ENCODE peak calls at places on chromosomes 12 and 14, in four cellular contexts. U, X, W and N are unnamed samples. For H3K4me1, the result is how much of the 10 kb centered on the place peaks cover.

GRCh38 chr14:89331398-89331797 is 85.6 kb downstream of the FOXN3 start:
- DNase-seq in W (no peak), U (peak), X (no peak), N (no peak)

GRCh38 chr14:71139058-71139946 is 232.0 kb downstream of the PCNX1 start:
- DNase-seq in X (peak), U (peak), W (peak), N (peak)

GRCh38 chr14:35123388-35123703 is 994 bp downstream of the PRORP start:
- DNase-seq in X (no peak), U (no peak), W (no peak), N (no peak)

GRCh38 chr14:90788031-90788430 is 28.2 kb downstream of the TTC7B start:
- DNase-seq in U (no peak), X (peak), W (no peak), N (no peak)

GRCh38 chr14:89337912-89338311 is 79.1 kb downstream of the FOXN3 start:
- DNase-seq in U (no peak), W (no peak), X (no peak), N (no peak)

GRCh38 chr14:65981192-65981843 is 504.9 kb upstream of the CCDC196 start:
- DNase-seq in X (no peak), W (no peak), U (no peak), N (no peak)

GRCh38 chr12:27498761-27499160 is 25.2 kb upstream of the PPFIBP1 start:
- DNase-seq in X (no peak), W (no peak), U (no peak), N (no peak)

GRCh38 chr14:103696466-103697071 is 18.7 kb downstream of the XRCC3 start:
- DNase-seq in X (no peak), W (no peak), U (no peak), N (no peak)

GRCh38 chr12:117662620-117663395 is 301.4 kb upstream of the NOS1 start:
- DNase-seq in X (no peak), U (no peak), W (no peak), N (no peak)

GRCh38 chr12:100795193-100796179 is 910 bp downstream of the ANO4 start:
- DNase-seq in U (no peak), W (no peak), X (no peak), N (no peak)

GRCh38 chr14:90053044-90053443 is 8.8 kb upstream of the KCNK13 start:
- DNase-seq in U (no peak), X (no peak), W (no peak), N (no peak)

GRCh38 chr12:2177751-2178150 is 125.0 kb downstream of the CACNA1C start:
- DNase-seq in X (no peak), W (no peak), U (no peak), N (no peak)

GRCh38 chr12:1811281-1811947 is 9.0 kb upstream of the LRTM2 start:
- DNase-seq in W (no peak), U (no peak), X (peak), N (no peak)

GRCh38 chr14:53501361-53502320 is 348.5 kb upstream of the DDHD1 start:
- DNase-seq in U (no peak), X (no peak), W (no peak), N (no peak)

GRCh38 chr12:92879698-92880322 is 49.3 kb downstream of the EEA1 start:
- DNase-seq in U (no peak), W (no peak), X (no peak), N (no peak)

GRCh38 chr14:23580152-23580926 is 1.7 kb upstream of the JPH4 start:
- DNase-seq in U (no peak), X (peak), W (no peak), N (no peak)

DNA sequence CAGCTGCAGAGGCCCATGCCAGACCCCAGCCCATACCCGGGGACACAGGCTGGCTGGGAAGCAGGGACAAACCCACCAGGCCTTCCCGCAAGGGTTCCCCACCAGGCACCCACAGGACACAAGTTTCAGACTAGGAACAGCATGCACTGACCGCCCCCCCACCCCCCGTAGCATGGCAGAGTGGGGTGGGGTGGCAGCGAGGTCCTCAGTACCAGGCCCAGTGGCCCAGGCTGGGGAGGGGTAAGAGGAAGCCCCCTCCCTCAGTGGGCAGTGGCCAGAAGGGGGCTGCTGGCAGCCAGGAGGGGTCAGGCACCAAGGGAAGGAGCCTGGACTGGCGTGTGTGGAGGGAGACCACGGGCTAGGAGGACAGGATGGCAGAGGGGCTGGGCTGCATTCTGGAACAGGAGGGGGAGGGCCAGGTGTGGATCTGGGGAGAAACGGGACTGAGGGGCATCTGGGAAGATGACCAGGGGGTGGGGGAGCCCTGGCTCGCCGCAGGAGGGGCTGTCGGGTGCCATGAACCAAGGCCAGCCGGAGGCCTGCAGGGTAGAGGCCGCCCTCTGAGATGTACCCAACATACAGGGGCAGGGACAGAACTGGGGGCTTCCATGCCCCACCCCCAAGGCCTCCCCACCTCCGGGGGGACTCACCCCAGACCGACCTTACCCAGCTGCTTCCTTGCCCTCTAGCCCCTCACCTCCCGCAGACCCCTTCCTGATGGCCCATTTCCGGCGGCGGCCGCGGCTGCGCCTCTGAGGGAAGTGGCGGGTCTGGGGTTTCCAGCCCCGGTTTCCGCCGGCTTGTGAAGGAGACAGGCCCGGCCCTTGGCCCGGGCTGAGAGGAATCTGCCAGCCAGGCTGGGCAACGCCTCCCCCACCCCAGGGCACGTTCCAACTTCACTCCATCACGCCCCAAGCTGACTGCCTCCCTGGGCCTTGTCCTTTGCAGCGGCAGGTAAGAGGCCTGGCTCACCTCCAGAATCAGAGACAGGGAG is 5.6 kb upstream of the JAG2 start:
- DNase-seq in U (no peak), X (no peak), W (no peak), N (no peak)
- TF ChIP-seq SUZ12 in U (no peak), X (no peak), W (no peak), N (no peak)

GRCh38 chr14:49908433-49908782 is 15.5 kb downstream of the ARF6 start:
- DNase-seq in X (no peak), W (no peak), U (no peak), N (no peak)
- H3K4me1 ChIP-seq in X (under half), W (under half), U (under half), N (under half)

DNA sequence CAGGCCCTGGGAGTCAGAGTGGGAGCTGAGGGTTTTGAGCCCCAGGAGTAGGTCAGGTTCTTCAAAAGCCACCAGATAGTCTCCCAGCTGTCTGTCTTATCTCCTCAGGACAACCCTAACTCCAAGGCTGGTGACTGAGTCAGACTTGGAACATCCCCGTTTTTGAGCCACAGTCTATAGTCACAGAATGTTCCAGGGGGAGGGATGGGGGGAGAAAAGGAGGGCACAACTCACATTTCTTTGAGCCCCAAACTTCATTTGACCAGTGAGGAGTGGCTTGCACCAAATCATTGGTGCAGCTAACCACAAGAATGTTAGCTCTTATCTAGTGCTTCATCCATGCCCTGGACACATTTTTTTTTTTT is 243.8 kb downstream of the ZFP36L1 start:
- DNase-seq in U (no peak), X (no peak), W (no peak), N (no peak)
- H3K4me3 ChIP-seq in U (no peak), X (no peak), W (no peak), N (no peak)

GRCh38 chr12:64739778-64740177 is 19.4 kb downstream of the GNS start:
- DNase-seq in X (no peak), U (no peak), W (no peak), N (no peak)
- TF ChIP-seq SUZ12 in X (no peak), U (no peak), W (no peak), N (no peak)

DNA sequence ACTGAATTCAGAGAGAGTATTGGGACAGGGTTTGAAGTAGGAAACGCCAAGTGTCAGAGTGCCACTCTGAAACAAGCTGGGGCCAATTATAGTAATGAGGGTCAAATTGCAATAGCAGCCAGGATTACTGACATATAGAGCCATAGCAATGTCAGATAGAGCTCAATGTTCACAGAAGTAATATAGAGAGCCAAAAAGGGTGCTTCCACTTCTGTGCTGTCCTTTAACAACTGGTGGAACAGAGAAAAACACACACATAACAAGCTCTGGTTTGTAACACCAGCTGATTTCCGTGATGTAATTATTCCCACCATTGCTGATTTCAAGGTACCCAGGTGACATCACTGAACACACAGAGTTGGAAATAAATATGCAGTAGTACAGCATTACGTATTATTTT is 3.0 kb upstream of the CLEC2B start:
- DNase-seq in X (no peak), W (no peak), U (no peak), N (no peak)
- H3K4me1 ChIP-seq in X (under half), W (under half), U (under half), N (under half)

GRCh38 chr14:67674480-67675218 is at the start of gene VTI1B:
- DNase-seq in W (no peak), U (no peak), X (peak), N (peak)

GRCh38 chr14:67675219-67675582 is 769 bp upstream of the VTI1B start:
- DNase-seq in U (no peak), W (no peak), X (no peak), N (no peak)

GRCh38 chr14:67673451-67673850 is 981 bp downstream of the VTI1B start:
- DNase-seq in W (no peak), X (no peak), U (no peak), N (no peak)

GRCh38 chr14:67668559-67668958 is 5.9 kb downstream of the VTI1B start:
- DNase-seq in U (peak), W (no peak), X (no peak), N (no peak)

DNA sequence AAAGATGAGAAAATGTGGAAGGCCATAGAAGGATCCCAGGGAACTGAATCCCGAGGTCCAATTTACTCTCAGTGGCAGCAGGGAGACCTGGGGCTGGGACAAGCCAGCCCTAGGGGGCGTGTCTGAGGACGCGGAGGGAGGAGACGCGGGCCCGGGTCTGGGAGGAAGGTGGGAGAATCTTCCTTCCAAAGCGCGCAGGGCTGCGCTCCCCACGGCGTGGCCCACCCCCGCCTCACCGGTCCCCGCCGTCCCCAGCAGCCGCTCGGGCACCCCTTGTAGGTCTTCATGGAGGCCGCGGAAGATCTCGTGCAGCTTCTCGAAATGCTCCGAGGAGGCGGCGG is 323 bp downstream of the VTI1B start:
- DNase-seq in X (peak), W (no peak), U (no peak), N (peak)
- H3K4me3 ChIP-seq in X (peak), W (peak), U (peak), N (peak)

GRCh38 chr12:53122961-53123468 is 19.7 kb downstream of the SOAT2 start:
- DNase-seq in X (no peak), W (no peak), U (no peak), N (no peak)

GRCh38 chr12:53115891-53116675 is 12.8 kb downstream of the SOAT2 start:
- DNase-seq in X (no peak), U (no peak), W (no peak), N (no peak)

GRCh38 chr12:53120685-53121525 is 17.6 kb downstream of the SOAT2 start:
- DNase-seq in W (no peak), X (no peak), U (no peak), N (no peak)

GRCh38 chr12:53115112-53115890 is 12.0 kb downstream of the SOAT2 start:
- DNase-seq in W (peak), U (no peak), X (no peak), N (no peak)

GRCh38 chr12:53118771-53119300 is 15.6 kb downstream of the SOAT2 start:
- DNase-seq in X (no peak), U (no peak), W (no peak), N (no peak)
- TF ChIP-seq SUZ12 in X (no peak), U (no peak), W (no peak), N (no peak)

GRCh38 chr14:55600784-55601561 is 21.0 kb downstream of the KTN1 start:
- DNase-seq in W (no peak), U (no peak), X (no peak), N (no peak)
- H3K4me1 ChIP-seq in W (under half), U (under half), X (half or more), N (under half)

DNA sequence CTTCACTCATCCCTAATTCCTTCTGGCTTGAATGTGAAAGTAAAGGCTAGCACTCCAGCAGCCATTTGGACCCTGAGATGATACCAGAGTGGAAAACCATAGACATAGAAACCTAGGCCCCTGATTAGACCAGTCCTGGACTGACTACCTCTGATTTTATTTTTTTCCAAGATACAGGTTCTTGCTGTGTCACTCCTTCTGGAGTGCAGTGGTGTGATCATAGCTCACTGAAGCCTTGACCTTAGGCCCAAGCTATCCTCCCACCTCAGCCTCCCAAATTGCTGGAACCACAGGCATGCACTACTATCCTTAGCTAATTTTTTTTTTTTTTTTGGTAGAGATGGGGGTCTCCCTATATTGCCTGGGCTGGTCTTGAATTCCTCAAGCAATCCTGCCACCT is 74.4 kb upstream of the STAC3 start:
- DNase-seq in U (no peak), X (no peak), W (no peak), N (no peak)
- H3K4me3 ChIP-seq in U (no peak), X (no peak), W (no peak), N (no peak)

DNA sequence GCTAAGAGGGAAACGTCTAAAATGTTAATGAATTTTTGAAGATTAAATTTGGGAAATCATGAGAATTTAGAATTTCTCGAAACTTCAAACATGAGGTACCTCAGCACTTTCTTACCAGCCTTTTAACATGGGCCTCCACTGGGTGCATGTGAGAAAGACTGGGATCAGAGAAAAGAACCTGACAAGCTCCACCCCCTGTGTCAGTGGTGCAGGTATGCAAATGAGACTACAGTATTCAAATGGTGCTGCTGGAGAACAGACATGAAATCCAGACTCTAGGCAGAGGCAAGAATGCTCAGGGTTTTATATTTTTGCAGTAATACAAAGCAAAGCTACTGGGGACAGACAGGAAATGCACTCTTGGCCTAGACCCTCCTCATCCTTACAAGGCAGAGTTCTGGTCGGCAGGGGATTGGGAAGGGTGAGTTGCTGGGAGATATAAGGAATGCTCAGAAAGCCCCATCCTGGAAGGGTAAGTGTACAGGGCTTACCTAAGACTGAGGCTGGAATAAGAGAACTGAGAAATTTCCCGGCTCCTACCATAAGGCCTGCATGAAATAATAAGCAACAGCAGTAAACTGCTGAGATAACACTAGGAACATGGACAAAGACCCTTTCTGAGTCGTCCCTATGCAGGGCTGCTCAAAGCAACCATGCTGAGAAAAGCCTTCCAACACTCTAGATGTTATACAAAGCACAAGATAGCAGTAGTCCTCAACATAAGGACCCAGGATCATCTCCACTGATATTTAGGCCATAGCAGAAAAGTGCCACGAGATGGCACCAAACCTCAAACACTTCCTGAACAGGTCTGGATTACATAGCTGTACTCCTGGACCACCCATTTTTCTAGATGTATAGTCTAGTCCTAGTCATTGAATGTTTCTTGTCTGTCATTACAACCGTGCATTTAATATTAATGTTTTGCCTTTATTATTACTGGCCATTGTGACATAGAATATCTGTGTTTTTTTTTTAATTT is 260.8 kb downstream of the RASSF9 start:
- DNase-seq in W (no peak), X (peak), U (peak), N (peak)
- TF ChIP-seq SUZ12 in W (no peak), X (no peak), U (no peak), N (no peak)